ENCODE peak calls at places on chromosomes 7 and 10, in ten cellular contexts. I, V, O, X, G, D, A, B, C and F are unnamed samples.

GRCh38 chr7:50711271-50712175 is 71.2 kb downstream of the GRB10 start:
- DNase-seq in A (no peak), B (no peak), G (no peak), C (no peak), I (peak), O (no peak), V (no peak), X (peak), D (peak), F (no peak)

GRCh38 chr7:127588697-127589482 is 679 bp downstream of the ARF5 start:
- DNase-seq in G (no peak), X (peak), O (peak), A (no peak), B (peak), D (peak), I (peak), V (peak), C (peak), F (no peak)

GRCh38 chr7:20330176-20330796 is 414 bp upstream of the ITGB8 start:
- DNase-seq in C (peak), B (no peak), A (peak), I (peak), G (no peak), X (peak), O (no peak), V (peak), D (peak), F (no peak)

GRCh38 chr10:19119191-19119590 is 70.6 kb downstream of the MALRD1 start:
- DNase-seq in V (no peak), X (no peak), B (no peak), G (no peak), O (no peak), A (no peak), C (peak), I (no peak), D (no peak), F (no peak)

GRCh38 chr7:106613861-106614560 is 46.9 kb downstream of the CCDC71L start:
- DNase-seq in C (no peak), I (no peak), O (no peak), V (no peak), D (no peak), A (no peak), X (no peak), B (no peak), G (no peak), F (no peak)

GRCh38 chr7:158126661-158127060 is 461.0 kb downstream of the PTPRN2 start:
- DNase-seq in B (no peak), O (no peak), I (no peak), C (no peak), V (no peak), G (no peak), X (no peak), D (no peak), A (no peak), F (no peak)

GRCh38 chr7:18974803-18975202 is 142.6 kb downstream of the TWIST1 start:
- DNase-seq in V (no peak), G (no peak), O (no peak), I (no peak), A (no peak), X (peak), D (no peak), C (no peak), B (no peak), F (no peak)

GRCh38 chr7:117219485-117219884 is 103.4 kb downstream of the WNT2 start:
- DNase-seq in O (no peak), D (no peak), X (peak), C (no peak), G (no peak), A (no peak), V (no peak), I (no peak), B (no peak), F (no peak)